ENCODE peak calls at places on chromosomes 4 and X, in five cellular contexts. L is brain microvascular endothelial cell, J is kidney glomerular epithelial cell, M is NCI-H1436 treated with DMSO at 0.1 percent for 48 hours, S is GM20000. Y is an unnamed sample.

GRCh38 chr4:20195071-20195885 is 56.4 kb upstream of the SLIT2 start:
- DNase-seq in L (peak), J (no peak), M (no peak), S (no peak), Y (peak)

GRCh38 chr4:52588097-52588496 is 71.0 kb downstream of the USP46 start:
- DNase-seq in L (peak), J (no peak), M (no peak), S (peak), Y (peak)

GRCh38 chrX:123720486-123720885 is 12.4 kb downstream of the THOC2 start:
- DNase-seq in L (no peak), J (no peak), M (no peak), S (no peak), Y (no peak)

GRCh38 chrX:22378296-22378695 is 105.6 kb downstream of the CBLL2 start:
- DNase-seq in L (no peak), J (no peak), M (no peak), S (no peak), Y (peak)

GRCh38 chr4:119833611-119834010 is 205.0 kb upstream of the PDE5A start:
- DNase-seq in L (peak), J (no peak), M (no peak), S (no peak), Y (no peak)

GRCh38 chr4:140135529-140136021 is 18.4 kb downstream of the MAML3 start:
- DNase-seq in L (no peak), J (peak), M (peak), S (no peak), Y (peak)

GRCh38 chr4:148004228-148004813 is 272.4 kb downstream of the ARHGAP10 start:
- DNase-seq in L (no peak), J (no peak), M (no peak), S (no peak), Y (no peak)

GRCh38 chr4:41022116-41022515 is 192.2 kb downstream of the APBB2 start:
- DNase-seq in L (peak), J (no peak), M (no peak), S (no peak), Y (peak)

GRCh38 chr4:569958-570667 is 6.0 kb downstream of the TMEM271 start:
- DNase-seq in L (no peak), J (no peak), M (no peak), S (no peak), Y (no peak)